ENCODE peak calls at places on chromosome 3, in seven cellular contexts. Y is stimulated activated CD4-positive, alpha-beta T cell treated with anti-CD3 and anti-CD28 coated beads, TNF-alpha, amount 100 ng/mL, for 24 hours; J is stimulated activated effector memory CD8-positive, alpha-beta T cell treated with anti-CD3 and anti-CD28 coated beads, Interleukin-12 subunit alpha, Interleukin-12 subunit beta, amount 100 ng/mL, for 72 hours; D is spleen; F is GM12865; O is putamen; M is amniotic stem cell. E is an unnamed sample.

GRCh38 chr3:152737021-152737908 is 97.7 kb upstream of the P2RY1 start:
- DNase-seq in J (no peak), M (no peak), D (no peak), F (peak), Y (no peak), O (no peak), E (no peak)

GRCh38 chr3:106332884-106333283 is 464.1 kb upstream of the CBLB start:
- DNase-seq in J (peak), M (no peak), D (no peak), O (no peak), Y (peak), F (peak), E (no peak)

GRCh38 chr3:195906865-195907729 is 1.3 kb downstream of the TNK2 start:
- DNase-seq in Y (peak), J (peak), D (peak), F (peak), M (no peak), O (no peak), E (no peak)

GRCh38 chr3:99720985-99721632 is 82.7 kb downstream of the COL8A1 start:
- DNase-seq in M (no peak), Y (no peak), F (no peak), O (no peak), D (no peak), J (no peak), E (no peak)

GRCh38 chr3:111747490-111747889 is 111.6 kb upstream of the PHLDB2 start:
- DNase-seq in M (no peak), F (no peak), O (no peak), J (no peak), D (no peak), Y (no peak), E (no peak)

GRCh38 chr3:184156522-184156955 is 1.4 kb downstream of the DVL3 start:
- DNase-seq in D (peak), J (no peak), Y (no peak), F (no peak), O (peak), M (no peak), E (no peak)

GRCh38 chr3:135017494-135017893 is 222.4 kb downstream of the EPHB1 start:
- DNase-seq in J (no peak), F (no peak), D (no peak), O (no peak), Y (no peak), M (no peak), E (no peak)

GRCh38 chr3:159616234-159616825 is 372.3 kb upstream of the IL12A start:
- DNase-seq in Y (no peak), J (no peak), D (no peak), M (no peak), O (no peak), F (no peak), E (peak)

GRCh38 chr3:11668243-11669232 is 24.8 kb upstream of the VGLL4 start:
- DNase-seq in Y (no peak), D (no peak), J (no peak), O (no peak), M (no peak), F (no peak), E (no peak)

GRCh38 chr3:126259411-126260391 is 79.3 kb upstream of the ALDH1L1 start:
- DNase-seq in M (no peak), J (no peak), D (no peak), F (peak), O (peak), Y (no peak), E (peak)

GRCh38 chr3:189273736-189274135 is 102.0 kb downstream of the TPRG1 start:
- DNase-seq in O (no peak), Y (no peak), J (no peak), F (no peak), M (no peak), D (no peak), E (no peak)

GRCh38 chr3:122257951-122258350 is 67.1 kb upstream of the CSTA start:
- DNase-seq in Y (no peak), M (no peak), J (no peak), F (no peak), D (no peak), O (no peak), E (no peak)

GRCh38 chr3:167884481-167884880 is 149.0 kb downstream of the SERPINI1 start:
- DNase-seq in J (no peak), O (no peak), M (no peak), F (no peak), D (no peak), Y (no peak), E (no peak)

GRCh38 chr3:46733026-46733800 is 15.5 kb upstream of the PRSS50 start:
- DNase-seq in M (no peak), J (no peak), F (no peak), D (peak), Y (no peak), O (no peak), E (no peak)

GRCh38 chr3:51944541-51945021 is 2.4 kb downstream of the PARP3 start:
- DNase-seq in Y (no peak), J (no peak), M (no peak), D (peak), O (no peak), F (no peak), E (no peak)

GRCh38 chr3:86990734-86991481 is at the start of gene VGLL3:
- DNase-seq in O (peak), F (no peak), J (peak), D (peak), M (peak), Y (no peak), E (peak)

GRCh38 chr3:100941046-100941445 is 52.2 kb downstream of the ABI3BP start:
- DNase-seq in J (no peak), F (no peak), Y (no peak), D (no peak), O (no peak), M (no peak), E (no peak)

GRCh38 chr3:190281308-190282051 is 40.8 kb downstream of the CLDN1 start:
- DNase-seq in J (no peak), D (no peak), O (no peak), Y (no peak), M (no peak), F (no peak), E (no peak)

GRCh38 chr3:58356054-58356453 is 23.4 kb downstream of the PXK start:
- DNase-seq in J (no peak), M (no peak), O (no peak), F (no peak), Y (no peak), D (peak), E (no peak)

GRCh38 chr3:46447535-46447934 is 17.2 kb downstream of the LTF start:
- DNase-seq in Y (no peak), M (no peak), J (no peak), F (no peak), O (no peak), D (no peak), E (no peak)

GRCh38 chr3:35707904-35708303 is 68.6 kb downstream of the ARPP21 start:
- DNase-seq in J (no peak), M (no peak), O (peak), Y (no peak), D (no peak), F (no peak), E (no peak)

GRCh38 chr3:170689218-170689874 is 103.5 kb upstream of the SLC7A14 start:
- DNase-seq in O (no peak), D (no peak), M (peak), J (no peak), F (no peak), Y (no peak), E (no peak)

GRCh38 chr3:12759097-12759679 is at the start of gene TMEM40:
- DNase-seq in Y (no peak), F (no peak), D (no peak), O (no peak), M (no peak), J (no peak), E (no peak)

GRCh38 chr3:195207731-195208130 is 63.2 kb downstream of the XXYLT1 start:
- DNase-seq in F (no peak), M (no peak), J (no peak), Y (no peak), D (no peak), O (no peak), E (no peak)

GRCh38 chr3:22886394-22886793 is 316.7 kb upstream of the UBE2E2 start:
- DNase-seq in J (no peak), Y (no peak), O (peak), F (no peak), M (no peak), D (no peak), E (no peak)

GRCh38 chr3:197801801-197802504 is 10.9 kb downstream of the LRCH3 start:
- DNase-seq in D (no peak), F (peak), O (no peak), M (no peak), J (no peak), Y (no peak), E (no peak)

GRCh38 chr3:36698314-36698713 is 66.0 kb downstream of the DCLK3 start:
- DNase-seq in F (no peak), J (no peak), Y (no peak), D (no peak), M (no peak), O (no peak), E (no peak)

GRCh38 chr3:149657458-149657795 is 398 bp downstream of the WWTR1 start:
- DNase-seq in M (no peak), Y (no peak), J (no peak), F (no peak), D (peak), O (no peak), E (no peak)

GRCh38 chr3:164250923-164251322 is 827.4 kb downstream of the SI start:
- DNase-seq in J (no peak), D (no peak), M (no peak), O (no peak), Y (no peak), F (no peak), E (no peak)

GRCh38 chr3:10855871-10856662 is 40.0 kb downstream of the SLC6A11 start:
- DNase-seq in J (no peak), O (no peak), F (peak), D (no peak), M (no peak), Y (no peak), E (no peak)

GRCh38 chr3:60053518-60054265 is 1003.9 kb upstream of the CFAP20DC start:
- DNase-seq in F (no peak), D (no peak), Y (peak), J (no peak), M (no peak), O (no peak), E (no peak)

GRCh38 chr3:125694761-125695294 is 99.5 kb upstream of the OSBPL11 start:
- DNase-seq in Y (no peak), M (no peak), J (no peak), F (no peak), D (no peak), O (no peak), E (no peak)

GRCh38 chr3:144273611-144274010 is 302.0 kb downstream of the DIPK2A start:
- DNase-seq in D (no peak), O (no peak), J (no peak), M (no peak), F (no peak), Y (no peak), E (no peak)

GRCh38 chr3:2921903-2922302 is 188.3 kb downstream of the IL5RA start:
- DNase-seq in D (no peak), M (no peak), J (no peak), Y (no peak), O (no peak), F (peak), E (no peak)

GRCh38 chr3:33231755-33232465 is 13.3 kb upstream of the SUSD5 start:
- DNase-seq in J (no peak), M (no peak), Y (no peak), D (no peak), F (no peak), O (no peak), E (no peak)

GRCh38 chr3:30775070-30775469 is 119.4 kb downstream of the GADL1 start:
- DNase-seq in F (no peak), D (no peak), O (no peak), Y (no peak), J (no peak), M (no peak), E (no peak)

GRCh38 chr3:53254190-53254809 is 1.5 kb downstream of the TKT start:
- DNase-seq in F (no peak), J (no peak), D (no peak), M (no peak), O (peak), Y (no peak), E (no peak)

GRCh38 chr3:60055765-60056164 is 1005.9 kb upstream of the CFAP20DC start:
- DNase-seq in J (no peak), M (no peak), F (no peak), Y (no peak), O (no peak), D (no peak), E (no peak)